ENCODE peak calls at places on chromosomes 11 and 22, in seven cellular contexts. I, Y, U, S, P, A and L are unnamed samples.

GRCh38 chr22:47094861-47095330 is 332.4 kb downstream of the TBC1D22A start:
- DNase-seq in I (no peak), Y (no peak), U (peak; percentile 55), S (no peak), P (no peak), A (no peak), L (no peak)

GRCh38 chr11:128289048-128289447 is 298.3 kb downstream of the ETS1 start:
- DNase-seq in I (no peak), Y (no peak), U (no peak), S (no peak), P (no peak), A (no peak), L (no peak)

GRCh38 chr11:11725438-11725837 is 103.6 kb upstream of the GALNT18 start:
- DNase-seq in I (no peak), Y (no peak), U (no peak), S (no peak), P (no peak), A (no peak), L (no peak)

GRCh38 chr11:86091566-86091965 is 22.7 kb upstream of the PICALM start:
- DNase-seq in I (no peak), Y (no peak), U (no peak), S (no peak), P (no peak), A (peak; percentile 50), L (no peak)

GRCh38 chr11:133078591-133079179 is 453.6 kb downstream of the OPCML start:
- DNase-seq in I (no peak), Y (no peak), U (peak; percentile 44), S (no peak), P (no peak), A (no peak), L (no peak)

GRCh38 chr22:45612451-45612901 is 59.2 kb upstream of the ATXN10 start:
- DNase-seq in I (peak; percentile 35), Y (peak; percentile 28), U (peak; percentile 28), S (no peak), P (peak; percentile 6), A (peak; percentile 46), L (no peak)

GRCh38 chr22:46541536-46541935 is 4.1 kb upstream of the CELSR1 start:
- DNase-seq in I (no peak), Y (no peak), U (no peak), S (no peak), P (no peak), A (no peak), L (no peak)

GRCh38 chr22:33162196-33162595 is 104.0 kb upstream of the SYN3 start:
- DNase-seq in I (no peak), Y (no peak), U (no peak), S (no peak), P (no peak), A (no peak), L (no peak)

GRCh38 chr22:38788016-38788415 is 5.9 kb downstream of the DNAL4 start:
- DNase-seq in I (no peak), Y (peak; percentile 50), U (peak; percentile 74), S (no peak), P (no peak), A (no peak), L (no peak)

GRCh38 chr11:22302368-22302767 is 35.8 kb upstream of the SLC17A6 start:
- DNase-seq in I (no peak), Y (no peak), U (no peak), S (no peak), P (no peak), A (no peak), L (no peak)

GRCh38 chr22:19514831-19515565 is 9.2 kb downstream of the CLDN5 start:
- DNase-seq in I (no peak), Y (no peak), U (no peak), S (no peak), P (no peak), A (no peak), L (no peak)

GRCh38 chr11:110184974-110185597 is 91.9 kb downstream of the ZC3H12C start:
- DNase-seq in I (no peak), Y (peak; percentile 28), U (peak; percentile 84), S (peak; percentile 10), P (no peak), A (no peak), L (no peak)

GRCh38 chr11:94303884-94304459 is 408 bp upstream of the IZUMO1R start:
- DNase-seq in I (no peak), Y (no peak), U (no peak), S (no peak), P (no peak), A (no peak), L (no peak)

GRCh38 chr11:73334244-73335203 is 26.4 kb downstream of the ARHGEF17 start:
- DNase-seq in I (peak; percentile 81), Y (peak; percentile 92), U (peak; percentile 82), S (peak; percentile 15), P (no peak), A (peak; percentile 61), L (no peak)

GRCh38 chr11:96242191-96242845 is 100.7 kb downstream of the MAML2 start:
- DNase-seq in I (no peak), Y (no peak), U (no peak), S (no peak), P (no peak), A (no peak), L (no peak)

GRCh38 chr22:36156119-36156514 is 4.4 kb downstream of the APOL3 start:
- DNase-seq in I (no peak), Y (no peak), U (no peak), S (no peak), P (no peak), A (no peak), L (no peak)

GRCh38 chr11:37788141-37788877 is 1190.3 kb upstream of the RAG2 start:
- DNase-seq in I (no peak), Y (no peak), U (no peak), S (no peak), P (no peak), A (no peak), L (no peak)

GRCh38 chr11:32224580-32224979 is 133.7 kb downstream of the RCN1 start:
- DNase-seq in I (no peak), Y (no peak), U (no peak), S (no peak), P (no peak), A (no peak), L (no peak)

GRCh38 chr11:32219320-32219719 is 128.4 kb downstream of the RCN1 start:
- DNase-seq in I (no peak), Y (no peak), U (no peak), S (no peak), P (no peak), A (no peak), L (no peak)

GRCh38 chr11:32225491-32226285 is 134.8 kb downstream of the RCN1 start:
- DNase-seq in I (no peak), Y (no peak), U (no peak), S (no peak), P (no peak), A (no peak), L (no peak)

DNA sequence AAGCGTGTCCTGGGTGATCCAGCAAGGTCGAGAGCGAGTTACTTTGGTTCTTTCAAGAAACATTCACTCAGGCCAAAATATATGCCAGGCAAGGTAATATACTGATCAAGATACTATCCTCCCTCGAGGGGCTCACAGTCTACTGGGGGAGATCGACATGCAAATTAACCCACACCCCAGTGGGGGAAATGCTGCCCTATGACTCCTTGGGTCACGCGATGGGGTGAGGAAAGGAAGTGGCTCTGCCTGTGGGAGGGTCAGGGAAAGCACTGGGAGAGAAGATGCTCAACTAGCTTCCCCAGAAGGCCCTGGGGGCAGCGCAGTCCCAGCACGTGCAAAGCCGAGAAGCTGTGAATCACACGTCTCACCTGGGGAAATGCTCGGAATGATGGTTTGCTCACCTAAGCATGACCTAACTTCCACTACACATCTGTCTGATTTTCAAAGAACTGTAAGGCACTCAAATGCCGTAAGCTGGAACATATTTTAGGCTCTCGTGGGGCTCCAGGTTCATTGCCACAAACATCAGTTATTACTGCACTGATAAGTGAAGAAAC is 130.7 kb downstream of the RCN1 start:
- DNase-seq in I (no peak), Y (no peak), U (no peak), S (no peak), P (no peak), A (no peak), L (no peak)
- H3K4me1 ChIP-seq in I (no peaks in the 10 kb centered on the region), Y (no peaks in the 10 kb centered on the region), U (no peaks in the 10 kb centered on the region), S (no peaks in the 10 kb centered on the region), P (no peaks in the 10 kb centered on the region), A (no peaks in the 10 kb centered on the region), L (no peaks in the 10 kb centered on the region)

GRCh38 chr22:25154686-25154999 is 45.0 kb upstream of the CRYBB3 start:
- DNase-seq in I (no peak), Y (no peak), U (no peak), S (no peak), P (no peak), A (no peak), L (no peak)

GRCh38 chr22:25159028-25159427 is 40.6 kb upstream of the CRYBB3 start:
- DNase-seq in I (no peak), Y (no peak), U (peak; percentile 73), S (no peak), P (no peak), A (no peak), L (no peak)

GRCh38 chr22:25160120-25160996 is 39.3 kb upstream of the CRYBB3 start:
- DNase-seq in I (no peak), Y (no peak), U (no peak), S (no peak), P (no peak), A (no peak), L (no peak)

GRCh38 chr22:25153961-25154685 is 45.5 kb upstream of the CRYBB3 start:
- DNase-seq in I (peak; percentile 67), Y (no peak), U (peak; percentile 78), S (no peak), P (no peak), A (peak; percentile 95), L (no peak)

DNA sequence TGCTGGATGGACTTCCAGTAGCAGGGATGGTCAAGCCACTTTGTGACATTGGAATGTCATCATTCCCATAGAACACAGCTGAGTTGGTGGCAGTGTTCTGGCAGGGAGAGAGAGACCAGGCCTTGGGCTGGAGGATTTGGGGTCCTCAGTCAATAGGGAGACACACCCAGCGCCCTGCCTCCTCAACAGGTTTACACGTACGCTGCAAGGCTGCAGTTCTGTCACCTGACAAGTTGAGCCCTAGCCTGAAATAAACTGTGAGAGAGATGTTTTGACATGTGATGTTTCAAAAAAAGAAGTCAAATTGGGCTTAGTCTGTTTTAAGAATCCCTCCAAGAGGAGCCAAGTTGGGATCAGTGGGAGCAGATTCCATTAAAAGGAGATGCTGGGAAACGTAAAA is 42.9 kb upstream of the CRYBB3 start:
- DNase-seq in I (no peak), Y (no peak), U (no peak), S (no peak), P (no peak), A (no peak), L (no peak)
- TF ChIP-seq POLR2A in I (no peak), Y (no peak), U (no peak), S (no peak), P (no peak), A (no peak), L (no peak)

GRCh38 chr11:65505434-65506315 is 6.8 kb downstream of the MALAT1 start:
- DNase-seq in I (no peak), Y (peak; percentile 69), U (peak; percentile 64), S (no peak), P (no peak), A (no peak), L (no peak)
- H3K36me3 ChIP-seq in I (peaks cover 13% of the 10 kb centered on the region), Y (peaks cover 3% of the 10 kb centered on the region), U (no peaks in the 10 kb centered on the region), S (peaks cover 50% of the 10 kb centered on the region), P (peaks cover 61% of the 10 kb centered on the region), A (no peaks in the 10 kb centered on the region), L (peaks cover 61% of the 10 kb centered on the region)

DNA sequence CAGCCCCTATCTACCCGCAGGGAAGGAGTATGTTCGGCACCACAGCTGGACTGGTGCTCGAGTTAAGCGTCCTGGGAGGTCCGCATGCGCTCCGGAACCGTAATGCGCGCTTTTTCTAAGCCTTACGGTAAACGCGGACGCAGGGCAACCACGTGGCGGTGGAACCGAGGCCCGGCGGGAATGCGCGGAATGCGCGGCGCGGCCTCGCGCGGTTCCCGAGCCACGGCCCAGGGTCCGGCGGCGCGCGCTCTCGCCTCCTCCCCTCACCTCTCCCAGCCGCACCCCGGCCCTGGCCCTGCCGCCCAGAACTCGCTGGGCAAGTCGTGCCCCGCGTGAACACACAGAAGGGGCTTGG is 4.5 kb upstream of the CCND1 start:
- DNase-seq in I (peak; percentile 63), Y (no peak), U (peak; percentile 86), S (peak; percentile 80), P (no peak), A (no peak), L (no peak)
- H3K4me1 ChIP-seq in I (no peaks in the 10 kb centered on the region), Y (peaks cover 5% of the 10 kb centered on the region), U (peaks cover 64% of the 10 kb centered on the region), S (peaks cover 10% of the 10 kb centered on the region), P (peaks cover 33% of the 10 kb centered on the region), A (peaks cover 10% of the 10 kb centered on the region), L (peaks cover 58% of the 10 kb centered on the region)